ENCODE peak calls at places on chromosomes 16 and 17, in six cellular contexts. B is COLO829; Z is HFFc6; W is hypothalamus; H is progenitor cell of endocrine pancreas; I is stimulated activated CD4-positive, alpha-beta T cell treated with anti-CD3 and anti-CD28 coated beads, Interleukin-15, amount 100 ng/mL, for 1 hour. V is an unnamed sample.

GRCh38 chr17:82225368-82226029 is 3.3 kb upstream of the SLC16A3 start:
- DNase-seq in B (no peak), Z (no peak), W (no peak), H (no peak), I (no peak), V (no peak)

GRCh38 chr16:77501260-77501659 is 66.4 kb upstream of the ADAMTS18 start:
- DNase-seq in B (no peak), Z (no peak), W (no peak), H (no peak), I (no peak), V (no peak)

GRCh38 chr16:71412270-71413160 is 29.3 kb downstream of the TLE7 start:
- DNase-seq in B (peak; percentile 87), Z (peak; percentile 46), W (peak; percentile 6), H (peak; percentile 67), I (peak; percentile 20), V (peak; percentile 45)

GRCh38 chr16:1019234-1019933 is 37.8 kb downstream of the SOX8 start:
- DNase-seq in B (no peak), Z (peak; percentile 69), W (no peak), H (no peak), I (no peak), V (peak; percentile 75)

GRCh38 chr16:1825381-1825863 is 1.2 kb downstream of the HAGH start:
- DNase-seq in B (no peak), Z (no peak), W (no peak), H (no peak), I (no peak), V (no peak)

GRCh38 chr17:279356-279755 is 73.3 kb downstream of the RPH3AL start:
- DNase-seq in B (no peak), Z (no peak), W (no peak), H (no peak), I (no peak), V (no peak)

GRCh38 chr16:27029525-27029924 is 37.2 kb upstream of the C16orf82 start:
- DNase-seq in B (no peak), Z (no peak), W (no peak), H (no peak), I (no peak), V (no peak)

GRCh38 chr17:50352072-50352692 is 6.3 kb downstream of the XYLT2 start:
- DNase-seq in B (no peak), Z (no peak), W (no peak), H (no peak), I (no peak), V (no peak)

GRCh38 chr16:66308096-66308495 is 58.4 kb upstream of the CDH5 start:
- DNase-seq in B (no peak), Z (no peak), W (no peak), H (no peak), I (no peak), V (no peak)

GRCh38 chr17:51035436-51035835 is 85.2 kb downstream of the SPAG9 start:
- DNase-seq in B (peak; percentile 81), Z (peak; percentile 74), W (no peak), H (no peak), I (no peak), V (no peak)

GRCh38 chr17:79707441-79707850 is 23.3 kb upstream of the ENPP7 start:
- DNase-seq in B (no peak), Z (no peak), W (no peak), H (no peak), I (no peak), V (no peak)

GRCh38 chr17:50176559-50177471 is 11.0 kb downstream of the SGCA start:
- DNase-seq in B (no peak), Z (peak; percentile 26), W (no peak), H (no peak), I (no peak), V (no peak)

GRCh38 chr16:28829747-28830146 is 6.9 kb downstream of the ATXN2L start:
- DNase-seq in B (no peak), Z (no peak), W (no peak), H (no peak), I (no peak), V (no peak)

GRCh38 chr16:68995011-68995504 is 110.4 kb upstream of the HAS3 start:
- DNase-seq in B (no peak), Z (peak; percentile 69), W (no peak), H (no peak), I (no peak), V (no peak)

GRCh38 chr17:71085238-71086033 is 916.1 kb downstream of the KCNJ2 start:
- DNase-seq in B (no peak), Z (no peak), W (no peak), H (peak; percentile 24), I (no peak), V (no peak)

GRCh38 chr17:81939881-81940385 is 2.8 kb upstream of the PYCR1 start:
- DNase-seq in B (no peak), Z (no peak), W (no peak), H (no peak), I (no peak), V (peak; percentile 79)

GRCh38 chr16:85146922-85147651 is 34.8 kb upstream of the CIBAR2 start:
- DNase-seq in B (no peak), Z (peak; percentile 60), W (no peak), H (no peak), I (no peak), V (no peak)

GRCh38 chr17:74520790-74521480 is 10.3 kb downstream of the CD300LB start:
- DNase-seq in B (peak; percentile 36), Z (no peak), W (no peak), H (no peak), I (no peak), V (no peak)

GRCh38 chr16:17529982-17530760 is 59.4 kb upstream of the XYLT1 start:
- DNase-seq in B (no peak), Z (no peak), W (no peak), H (no peak), I (no peak), V (no peak)

GRCh38 chr17:40319651-40320550 is 10.9 kb downstream of the RARA start:
- DNase-seq in B (no peak), Z (no peak), W (no peak), H (no peak), I (peak; percentile 64), V (no peak)

GRCh38 chr17:61816538-61816937 is 46.8 kb downstream of the BRIP1 start:
- DNase-seq in B (no peak), Z (no peak), W (no peak), H (no peak), I (no peak), V (no peak)

GRCh38 chr16:70553645-70554044 is 30.0 kb downstream of the SF3B3 start:
- DNase-seq in B (no peak), Z (peak; percentile 88), W (no peak), H (no peak), I (no peak), V (no peak)

GRCh38 chr16:88725609-88726407 is 19.5 kb downstream of the CTU2 start:
- DNase-seq in B (no peak), Z (no peak), W (no peak), H (no peak), I (no peak), V (no peak)

GRCh38 chr16:57023541-57024249 is 34.3 kb downstream of the NLRC5 start:
- DNase-seq in B (no peak), Z (no peak), W (no peak), H (no peak), I (peak; percentile 61), V (no peak)

GRCh38 chr17:6161456-6161855 is 91.3 kb downstream of the WSCD1 start:
- DNase-seq in B (no peak), Z (no peak), W (no peak), H (no peak), I (no peak), V (no peak)

GRCh38 chr17:1200440-1200839 is 20.7 kb upstream of the ABR start:
- DNase-seq in B (no peak), Z (no peak), W (no peak), H (no peak), I (no peak), V (no peak)

GRCh38 chr16:8712589-8713361 is 38.4 kb downstream of the ABAT start:
- DNase-seq in B (no peak), Z (no peak), W (no peak), H (no peak), I (no peak), V (peak; percentile 62)

GRCh38 chr17:44581868-44582267 is 24.6 kb downstream of the FZD2 start:
- DNase-seq in B (peak; percentile 36), Z (no peak), W (no peak), H (no peak), I (no peak), V (no peak)

GRCh38 chr17:34717092-34717491 is 137.7 kb downstream of the TMEM132E start:
- DNase-seq in B (no peak), Z (no peak), W (no peak), H (no peak), I (no peak), V (no peak)

GRCh38 chr17:37742762-37743611 is 1.9 kb downstream of the HNF1B start:
- DNase-seq in B (no peak), Z (no peak), W (no peak), H (peak; percentile 34), I (no peak), V (no peak)

GRCh38 chr17:47948706-47949196 is 7.4 kb downstream of the PNPO start:
- DNase-seq in B (no peak), Z (peak; percentile 39), W (no peak), H (no peak), I (no peak), V (no peak)

GRCh38 chr16:4233431-4233830 is 8.4 kb downstream of the SRL start:
- DNase-seq in B (no peak), Z (no peak), W (no peak), H (no peak), I (no peak), V (no peak)

GRCh38 chr17:14840616-14841231 is 424.4 kb downstream of the PMP22 start:
- DNase-seq in B (no peak), Z (peak; percentile 67), W (no peak), H (no peak), I (no peak), V (no peak)

GRCh38 chr16:87297918-87298631 is 19.1 kb downstream of the C16orf95 start:
- DNase-seq in B (peak; percentile 16), Z (no peak), W (no peak), H (peak; percentile 41), I (peak; percentile 11), V (no peak)

GRCh38 chr16:69160192-69160591 is 26.8 kb upstream of the SNTB2 start:
- DNase-seq in B (no peak), Z (no peak), W (no peak), H (no peak), I (no peak), V (no peak)

V was measured in occipital lobe.